ENCODE peak calls at places on chromosomes 7 and 10, in nine cellular contexts. F is ovary, U is NB4, Z is H9, E is colonic mucosa, A is epithelial cell of esophagus, W is prostate gland, B is left ventricle myocardium inferior, R is activated B cell treated with CpG ODN at 0.5 μM for 24 hours. G is an unnamed sample.

GRCh38 chr10:18238875-18239485 is 98.8 kb downstream of the CACNB2 start:
- DNase-seq in F (no peak), U (peak; percentile 33), Z (no peak), E (no peak), A (peak; percentile 58), W (no peak), B (no peak), R (no peak), G (no peak)

GRCh38 chr10:109934958-109935793 is 11.9 kb upstream of the XPNPEP1 start:
- DNase-seq in F (no peak), U (peak; percentile 75), Z (peak; percentile 92), E (no peak), A (peak; percentile 50), W (peak; percentile 5), B (no peak), R (no peak), G (no peak)

GRCh38 chr10:65769828-65770227 is 1156.0 kb upstream of the LRRTM3 start:
- DNase-seq in F (no peak), U (no peak), Z (no peak), E (no peak), A (no peak), W (no peak), B (no peak), R (no peak), G (no peak)

GRCh38 chr10:63586048-63586447 is 64.8 kb downstream of the REEP3 start:
- DNase-seq in F (no peak), U (no peak), Z (no peak), E (no peak), A (peak; percentile 70), W (no peak), B (no peak), R (no peak), G (no peak)

GRCh38 chr7:50771120-50772002 is 11.3 kb downstream of the GRB10 start:
- DNase-seq in F (no peak), U (no peak), Z (no peak), E (no peak), A (peak; percentile 24), W (peak; percentile 29), B (no peak), R (no peak), G (no peak)

GRCh38 chr10:3954615-3955014 is 169.6 kb upstream of the KLF6 start:
- DNase-seq in F (no peak), U (no peak), Z (no peak), E (peak; percentile 11), A (no peak), W (no peak), B (no peak), R (no peak), G (no peak)

GRCh38 chr10:126562209-126562680 is 108.2 kb downstream of the C10orf90 start:
- DNase-seq in F (no peak), U (no peak), Z (no peak), E (no peak), A (no peak), W (no peak), B (no peak), R (no peak), G (no peak)

GRCh38 chr10:63922714-63923317 is 401.6 kb downstream of the REEP3 start:
- DNase-seq in F (no peak), U (no peak), Z (no peak), E (no peak), A (no peak), W (no peak), B (no peak), R (no peak), G (no peak)

GRCh38 chr7:71735961-71736556 is 604.1 kb downstream of the GALNT17 start:
- DNase-seq in F (peak; percentile 72), U (peak; percentile 78), Z (peak; percentile 80), E (peak; percentile 58), A (peak; percentile 50), W (peak; percentile 65), B (no peak), R (no peak), G (peak; percentile 67)

GRCh38 chr10:128863823-128864405 is 603.1 kb upstream of the MGMT start:
- DNase-seq in F (no peak), U (no peak), Z (no peak), E (no peak), A (no peak), W (no peak), B (no peak), R (no peak), G (no peak)

GRCh38 chr7:90706067-90706716 is 110.1 kb downstream of the CDK14 start:
- DNase-seq in F (no peak), U (no peak), Z (no peak), E (no peak), A (no peak), W (peak; percentile 60), B (no peak), R (no peak), G (no peak)

GRCh38 chr7:74544706-74545469 is 91.2 kb downstream of the GTF2IRD1 start:
- DNase-seq in F (no peak), U (peak; percentile 89), Z (peak; percentile 70), E (peak; percentile 76), A (peak; percentile 46), W (peak; percentile 22), B (no peak), R (no peak), G (no peak)

GRCh38 chr7:80681272-80681885 is 42.9 kb downstream of the CD36 start:
- DNase-seq in F (no peak), U (peak; percentile 55), Z (no peak), E (no peak), A (peak; percentile 55), W (no peak), B (no peak), R (no peak), G (no peak)

GRCh38 chr7:69448071-69448470 is 150.2 kb upstream of the AUTS2 start:
- DNase-seq in F (no peak), U (no peak), Z (no peak), E (no peak), A (peak; percentile 1), W (no peak), B (no peak), R (no peak), G (no peak)

GRCh38 chr10:100827819-100828743 is 82.7 kb downstream of the PAX2 start:
- DNase-seq in F (peak; percentile 32), U (peak; percentile 68), Z (peak; percentile 61), E (peak; percentile 30), A (no peak), W (peak; percentile 15), B (peak; percentile 26), R (peak; percentile 44), G (no peak)

GRCh38 chr10:34786464-34786863 is 28.6 kb downstream of the PARD3 start:
- DNase-seq in F (no peak), U (no peak), Z (no peak), E (no peak), A (no peak), W (no peak), B (no peak), R (no peak), G (no peak)

GRCh38 chr10:7260412-7260900 is 150.4 kb downstream of the SFMBT2 start:
- DNase-seq in F (peak; percentile 35), U (peak; percentile 95), Z (peak; percentile 47), E (peak; percentile 39), A (peak; percentile 54), W (peak; percentile 90), B (peak; percentile 56), R (no peak), G (peak; percentile 39)

GRCh38 chr7:77657427-77658331 is 38.6 kb upstream of the RSBN1L start:
- DNase-seq in F (no peak), U (peak; percentile 77), Z (no peak), E (peak; percentile 52), A (peak; percentile 53), W (peak; percentile 49), B (no peak), R (no peak), G (no peak)

GRCh38 chr7:44959433-44959951 is 19.3 kb downstream of the MYO1G start:
- DNase-seq in F (no peak), U (peak; percentile 60), Z (no peak), E (no peak), A (peak; percentile 91), W (no peak), B (no peak), R (no peak), G (no peak)

GRCh38 chr7:158357106-158357897 is 230.3 kb downstream of the PTPRN2 start:
- DNase-seq in F (no peak), U (no peak), Z (no peak), E (no peak), A (no peak), W (no peak), B (no peak), R (no peak), G (no peak)

GRCh38 chr7:107147464-107148214 is 21.2 kb upstream of the HBP1 start:
- DNase-seq in F (no peak), U (peak; percentile 55), Z (no peak), E (no peak), A (peak; percentile 51), W (no peak), B (no peak), R (no peak), G (no peak)

GRCh38 chr7:44618045-44618444 is 11.6 kb downstream of the OGDH start:
- DNase-seq in F (no peak), U (no peak), Z (no peak), E (no peak), A (no peak), W (no peak), B (no peak), R (no peak), G (no peak)

GRCh38 chr7:150901160-150902035 is 49.1 kb downstream of the AOC1 start:
- DNase-seq in F (no peak), U (no peak), Z (no peak), E (peak; percentile 85), A (no peak), W (no peak), B (peak; percentile 34), R (no peak), G (no peak)

GRCh38 chr10:86535057-86535882 is 13.7 kb upstream of the WAPL start:
- DNase-seq in F (peak; percentile 60), U (no peak), Z (peak; percentile 83), E (peak; percentile 89), A (peak; percentile 31), W (peak; percentile 44), B (peak; percentile 87), R (peak; percentile 41), G (peak; percentile 37)
- TF ChIP-seq CTCF in F (no peak), U (no peak), Z (no peak), E (no peak), A (no peak), W (no peak), B (no peak), R (no peak), G (no peak)

GRCh38 chr7:100190059-100190711 is 12.5 kb downstream of the STAG3 start:
- DNase-seq in F (no peak), U (peak; percentile 66), Z (no peak), E (no peak), A (peak; percentile 47), W (no peak), B (no peak), R (no peak), G (no peak)
- TF ChIP-seq CTCF in F (no peak), U (peak; percentile 56), Z (peak; percentile 53), E (peak; percentile 29), A (peak; percentile 14), W (no peak), B (peak; percentile 50), R (no peak), G (no peak)

GRCh38 chr10:89206402-89207180 is 526 bp downstream of the CH25H start:
- DNase-seq in F (peak; percentile 59), U (peak; percentile 6), Z (peak; percentile 54), E (peak; percentile 35), A (peak; percentile 8), W (peak; percentile 13), B (peak; percentile 18), R (peak; percentile 40), G (no peak)
- TF ChIP-seq CTCF in F (no peak), U (no peak), Z (no peak), E (no peak), A (no peak), W (no peak), B (no peak), R (no peak), G (no peak)

GRCh38 chr7:113996405-113996804 is 77.6 kb upstream of the PPP1R3A start:
- DNase-seq in F (no peak), U (no peak), Z (no peak), E (no peak), A (peak; percentile 31), W (no peak), B (no peak), R (no peak), G (no peak)
- TF ChIP-seq CTCF in F (no peak), U (no peak), Z (no peak), E (no peak), A (no peak), W (no peak), B (no peak), R (no peak), G (no peak)